ENCODE peak calls at places on chromosomes 2 and 18, in ten cellular contexts. F, M, N, W, R, J, E, V, T and L are unnamed samples.

GRCh38 chr2:179429597-179429996 is 165.0 kb upstream of the SESTD1 start:
- DNase-seq in F (no peak), M (no peak), N (no peak), W (no peak), R (no peak), J (no peak), E (no peak), V (no peak), T (no peak), L (no peak)

GRCh38 chr18:11739893-11740292 is 50.8 kb downstream of the GNAL start:
- DNase-seq in F (no peak), M (no peak), N (no peak), W (no peak), R (no peak), J (no peak), E (no peak), V (no peak), T (no peak), L (no peak)

GRCh38 chr2:169933124-169933711 is 106.0 kb downstream of the UBR3 start:
- DNase-seq in F (no peak), M (peak), N (no peak), W (no peak), R (peak), J (no peak), E (peak), V (no peak), T (peak), L (peak)

GRCh38 chr2:187003611-187004010 is 154.6 kb upstream of the ZSWIM2 start:
- DNase-seq in F (no peak), M (no peak), N (no peak), W (no peak), R (no peak), J (no peak), E (no peak), V (no peak), T (no peak), L (no peak)

GRCh38 chr2:240556553-240557100 is 1.2 kb downstream of the ANKMY1 start:
- DNase-seq in F (peak), M (peak), N (peak), W (peak), R (no peak), J (no peak), E (peak), V (no peak), T (peak), L (peak)

GRCh38 chr2:50345691-50346090 is 686.2 kb downstream of the NRXN1 start:
- DNase-seq in F (no peak), M (no peak), N (no peak), W (no peak), R (no peak), J (no peak), E (no peak), V (no peak), T (no peak), L (no peak)

GRCh38 chr2:225076125-225076524 is 33.9 kb upstream of the DOCK10 start:
- DNase-seq in F (no peak), M (no peak), N (no peak), W (no peak), R (no peak), J (no peak), E (no peak), V (no peak), T (no peak), L (no peak)

GRCh38 chr2:144330951-144331651 is 188.8 kb downstream of the ZEB2 start:
- DNase-seq in F (no peak), M (peak), N (no peak), W (no peak), R (no peak), J (no peak), E (peak), V (no peak), T (peak), L (peak)

GRCh38 chr2:70010222-70011111 is 49.0 kb upstream of the ASPRV1 start:
- DNase-seq in F (no peak), M (no peak), N (no peak), W (no peak), R (no peak), J (no peak), E (no peak), V (no peak), T (peak), L (no peak)

GRCh38 chr2:59746291-59746690 is 807.2 kb downstream of the BCL11A start:
- DNase-seq in F (no peak), M (no peak), N (no peak), W (no peak), R (no peak), J (no peak), E (no peak), V (no peak), T (no peak), L (no peak)

GRCh38 chr18:35592298-35592697 is 10.8 kb downstream of the GALNT1 start:
- DNase-seq in F (no peak), M (no peak), N (no peak), W (no peak), R (no peak), J (no peak), E (no peak), V (no peak), T (no peak), L (no peak)

GRCh38 chr2:65922030-65922429 is 489.6 kb upstream of the SPRED2 start:
- DNase-seq in F (no peak), M (no peak), N (no peak), W (no peak), R (no peak), J (no peak), E (no peak), V (no peak), T (no peak), L (no peak)

GRCh38 chr2:240369725-240370585 is 65.5 kb upstream of the GPC1 start:
- DNase-seq in F (peak), M (peak), N (no peak), W (no peak), R (no peak), J (peak), E (no peak), V (peak), T (peak), L (peak)

GRCh38 chr2:131126436-131126835 is 21.3 kb downstream of the PLEKHB2 start:
- DNase-seq in F (no peak), M (no peak), N (no peak), W (no peak), R (no peak), J (no peak), E (no peak), V (no peak), T (peak), L (no peak)

GRCh38 chr2:181916726-181917377 is 25.3 kb downstream of the ITPRID2 start:
- DNase-seq in F (no peak), M (peak), N (no peak), W (no peak), R (no peak), J (no peak), E (peak), V (no peak), T (peak), L (no peak)

GRCh38 chr2:99636432-99637034 is 146.7 kb upstream of the REV1 start:
- DNase-seq in F (peak), M (no peak), N (peak), W (no peak), R (no peak), J (peak), E (no peak), V (no peak), T (no peak), L (no peak)

GRCh38 chr2:54060000-54060399 is 55.4 kb upstream of the ACYP2 start:
- DNase-seq in F (no peak), M (peak), N (no peak), W (no peak), R (no peak), J (no peak), E (no peak), V (no peak), T (no peak), L (no peak)

GRCh38 chr2:160989778-160990177 is 170.4 kb upstream of the TANK start:
- DNase-seq in F (no peak), M (no peak), N (no peak), W (no peak), R (no peak), J (no peak), E (no peak), V (no peak), T (no peak), L (no peak)

GRCh38 chr2:72956050-72956395 is 38.7 kb downstream of the EMX1 start:
- DNase-seq in F (peak), M (no peak), N (no peak), W (no peak), R (no peak), J (no peak), E (no peak), V (no peak), T (no peak), L (no peak)

GRCh38 chr18:67010916-67011315 is 407.0 kb upstream of the CDH19 start:
- DNase-seq in F (no peak), M (peak), N (no peak), W (no peak), R (no peak), J (no peak), E (peak), V (no peak), T (no peak), L (peak)

GRCh38 chr18:5851998-5852397 is 43.3 kb downstream of the TMEM200C start:
- DNase-seq in F (no peak), M (no peak), N (no peak), W (no peak), R (no peak), J (no peak), E (no peak), V (no peak), T (no peak), L (no peak)

GRCh38 chr2:23410596-23410995 is 25.6 kb downstream of the KLHL29 start:
- DNase-seq in F (no peak), M (no peak), N (no peak), W (no peak), R (no peak), J (no peak), E (no peak), V (no peak), T (peak), L (no peak)